ENCODE peak calls at places on chromosomes 1 and 21, in seven cellular contexts. One of them, this sample, is unnamed.

GRCh38 chr1:87108228-87108627 is 193.8 kb downstream of the HS2ST1 start:
- DNase-seq in HepG2: no peak
- DNase-seq in SK-N-SH: no peak
- DNase-seq in H1: no peak
- DNase-seq in HCT116: no peak
- DNase-seq in K562: no peak
- DNase-seq in GM12878: no peak
- DNase-seq in this sample: no peak

GRCh38 chr21:40049959-40050290 is 182.7 kb downstream of the PCP4 start:
- DNase-seq in H1: no peak
- DNase-seq in HCT116: no peak
- DNase-seq in SK-N-SH: no peak
- DNase-seq in GM12878: no peak
- DNase-seq in HepG2: no peak
- DNase-seq in K562: no peak
- DNase-seq in this sample: no peak

GRCh38 chr1:25817840-25818501 is 1.8 kb upstream of the MTFR1L start:
- DNase-seq in HepG2: peak; percentile 10
- DNase-seq in K562: peak; percentile 54
- DNase-seq in H1: no peak
- DNase-seq in SK-N-SH: peak; percentile 58
- DNase-seq in GM12878: no peak
- DNase-seq in HCT116: no peak
- DNase-seq in this sample: peak; percentile 61

GRCh38 chr1:203650012-203650836 is 23.6 kb downstream of the ATP2B4 start:
- DNase-seq in SK-N-SH: peak; percentile 70
- DNase-seq in K562: peak; percentile 90
- DNase-seq in H1: peak; percentile 38
- DNase-seq in HCT116: no peak
- DNase-seq in GM12878: no peak
- DNase-seq in HepG2: no peak
- DNase-seq in this sample: no peak

GRCh38 chr1:96979287-96979686 is 257.7 kb downstream of the PTBP2 start:
- DNase-seq in HCT116: no peak
- DNase-seq in K562: no peak
- DNase-seq in GM12878: no peak
- DNase-seq in SK-N-SH: peak; percentile 26
- DNase-seq in H1: no peak
- DNase-seq in HepG2: no peak
- DNase-seq in this sample: no peak

GRCh38 chr1:38728176-38728908 is 131.2 kb downstream of the RRAGC start:
- DNase-seq in GM12878: no peak
- DNase-seq in K562: no peak
- DNase-seq in H1: no peak
- DNase-seq in HepG2: no peak
- DNase-seq in SK-N-SH: no peak
- DNase-seq in HCT116: no peak
- DNase-seq in this sample: no peak

GRCh38 chr1:15852036-15852827 is 4.7 kb downstream of the SPEN start:
- DNase-seq in H1: no peak
- DNase-seq in K562: no peak
- DNase-seq in GM12878: no peak
- DNase-seq in HepG2: no peak
- DNase-seq in HCT116: no peak
- DNase-seq in SK-N-SH: no peak
- DNase-seq in this sample: no peak

GRCh38 chr1:74392848-74393247 is 119.6 kb downstream of the LRRC53 start:
- DNase-seq in HCT116: no peak
- DNase-seq in K562: no peak
- DNase-seq in GM12878: no peak
- DNase-seq in HepG2: no peak
- DNase-seq in H1: no peak
- DNase-seq in SK-N-SH: peak; percentile 66
- DNase-seq in this sample: no peak

GRCh38 chr1:105872761-105873286 is 1183.7 kb upstream of the PRMT6 start:
- DNase-seq in H1: no peak
- DNase-seq in K562: no peak
- DNase-seq in SK-N-SH: no peak
- DNase-seq in GM12878: no peak
- DNase-seq in HepG2: no peak
- DNase-seq in HCT116: no peak
- DNase-seq in this sample: peak; percentile 14

GRCh38 chr21:14271053-14271452 is 55.1 kb downstream of the RBM11 start:
- DNase-seq in HepG2: no peak
- DNase-seq in HCT116: no peak
- DNase-seq in K562: peak; percentile 73
- DNase-seq in H1: no peak
- DNase-seq in GM12878: no peak
- DNase-seq in SK-N-SH: no peak
- DNase-seq in this sample: no peak

GRCh38 chr1:174333437-174333836 is 114.3 kb upstream of the GPR52 start:
- DNase-seq in H1: no peak
- DNase-seq in K562: no peak
- DNase-seq in HCT116: no peak
- DNase-seq in SK-N-SH: no peak
- DNase-seq in HepG2: no peak
- DNase-seq in GM12878: no peak
- DNase-seq in this sample: no peak

GRCh38 chr1:226094451-226094850 is 31.9 kb downstream of the H3-3A start:
- DNase-seq in H1: no peak
- DNase-seq in SK-N-SH: no peak
- DNase-seq in HCT116: no peak
- DNase-seq in HepG2: no peak
- DNase-seq in K562: no peak
- DNase-seq in GM12878: no peak
- DNase-seq in this sample: no peak
- TF ChIP-seq JUND in H1: no peak
- TF ChIP-seq JUND in SK-N-SH: no peak
- TF ChIP-seq JUND in HCT116: no peak
- TF ChIP-seq JUND in HepG2: no peak
- TF ChIP-seq JUND in K562: no peak
- TF ChIP-seq JUND in GM12878: no peak
- TF ChIP-seq JUND in this sample: no peak

DNA sequence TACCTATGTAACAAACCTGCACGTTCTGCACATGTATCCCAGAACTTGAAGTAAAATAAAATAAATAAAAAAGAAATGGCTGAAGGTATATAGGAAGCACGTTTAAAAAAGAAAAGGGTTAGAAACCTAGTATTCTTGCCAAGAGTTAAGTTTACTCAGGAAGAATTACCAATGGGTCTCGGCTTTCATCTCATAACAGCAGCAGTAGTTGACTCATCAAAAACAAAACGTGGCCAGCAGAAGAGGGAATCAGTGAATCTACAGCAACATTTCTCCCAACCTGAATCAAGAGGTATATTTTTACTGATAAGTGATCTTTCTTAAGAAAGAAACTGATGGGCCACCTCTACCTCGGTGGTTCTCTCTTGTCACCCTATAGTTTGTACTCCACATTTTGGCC is 340.3 kb downstream of the BRINP2 start:
- DNase-seq in K562: no peak
- DNase-seq in H1: no peak
- DNase-seq in GM12878: no peak
- DNase-seq in HCT116: no peak
- DNase-seq in HepG2: no peak
- DNase-seq in SK-N-SH: no peak
- DNase-seq in this sample: no peak
- TF ChIP-seq JUND in K562: no peak
- TF ChIP-seq JUND in H1: no peak
- TF ChIP-seq JUND in GM12878: no peak
- TF ChIP-seq JUND in HCT116: no peak
- TF ChIP-seq JUND in HepG2: no peak
- TF ChIP-seq JUND in SK-N-SH: no peak
- TF ChIP-seq JUND in this sample: no peak

GRCh38 chr1:162632743-162633326 is 571 bp downstream of the DDR2 start:
- DNase-seq in H1: no peak
- DNase-seq in K562: no peak
- DNase-seq in HepG2: no peak
- DNase-seq in HCT116: no peak
- DNase-seq in GM12878: no peak
- DNase-seq in SK-N-SH: no peak
- DNase-seq in this sample: no peak
- TF ChIP-seq JUND in H1: no peak
- TF ChIP-seq JUND in K562: no peak
- TF ChIP-seq JUND in HepG2: no peak
- TF ChIP-seq JUND in HCT116: no peak
- TF ChIP-seq JUND in GM12878: no peak
- TF ChIP-seq JUND in SK-N-SH: no peak
- TF ChIP-seq JUND in this sample: no peak

GRCh38 chr1:198542632-198543031 is 2.2 kb upstream of the ATP6V1G3 start:
- DNase-seq in K562: no peak
- DNase-seq in HepG2: no peak
- DNase-seq in SK-N-SH: no peak
- DNase-seq in HCT116: no peak
- DNase-seq in H1: no peak
- DNase-seq in GM12878: no peak
- DNase-seq in this sample: no peak
- TF ChIP-seq JUND in K562: no peak
- TF ChIP-seq JUND in HepG2: no peak
- TF ChIP-seq JUND in SK-N-SH: no peak
- TF ChIP-seq JUND in HCT116: no peak
- TF ChIP-seq JUND in H1: no peak
- TF ChIP-seq JUND in GM12878: no peak
- TF ChIP-seq JUND in this sample: no peak

GRCh38 chr1:237261198-237261597 is 219.2 kb downstream of the RYR2 start:
- DNase-seq in HepG2: no peak
- DNase-seq in GM12878: no peak
- DNase-seq in K562: no peak
- DNase-seq in H1: no peak
- DNase-seq in SK-N-SH: peak; percentile 33
- DNase-seq in HCT116: no peak
- DNase-seq in this sample: no peak
- TF ChIP-seq JUND in HepG2: no peak
- TF ChIP-seq JUND in GM12878: no peak
- TF ChIP-seq JUND in K562: no peak
- TF ChIP-seq JUND in H1: no peak
- TF ChIP-seq JUND in SK-N-SH: no peak
- TF ChIP-seq JUND in HCT116: no peak
- TF ChIP-seq JUND in this sample: no peak

DNA sequence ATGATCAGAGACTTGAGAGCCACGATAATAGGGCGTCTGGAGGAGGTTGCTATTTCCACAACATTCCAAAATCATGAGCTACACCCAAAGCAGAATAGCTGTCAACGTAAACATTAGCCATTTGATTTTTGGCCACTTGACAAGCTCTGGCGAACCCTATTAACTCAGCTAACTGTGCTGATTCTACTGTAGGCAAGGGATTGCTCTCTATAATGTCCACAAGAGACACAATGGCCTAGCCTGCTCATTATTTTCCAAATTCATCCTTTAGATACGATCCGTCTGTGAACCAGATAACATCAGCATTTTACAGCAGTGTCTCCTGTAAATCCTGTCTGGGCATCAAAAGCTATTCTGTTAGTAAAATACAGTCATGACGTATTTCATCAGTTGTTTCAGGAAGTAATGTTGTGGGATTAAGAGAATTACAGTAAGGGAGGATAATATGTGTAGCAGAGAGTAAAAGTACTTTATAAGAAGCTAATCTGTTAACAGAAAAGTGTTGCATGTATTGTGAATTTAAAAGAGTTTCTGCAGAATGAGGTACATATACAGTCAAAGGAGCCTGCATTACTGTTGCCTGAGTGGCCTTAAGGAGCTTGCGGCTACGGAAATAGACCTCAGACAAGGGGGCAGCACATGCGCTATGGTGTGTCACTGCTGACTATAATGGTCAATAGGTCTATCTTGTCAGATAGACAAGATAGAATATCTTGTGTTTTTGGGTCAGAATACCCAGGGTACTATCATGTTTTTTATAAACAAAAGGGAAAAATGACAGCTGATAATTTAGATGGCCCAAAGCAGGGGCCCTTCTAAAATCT is 44.9 kb upstream of the TINAGL1 start:
- DNase-seq in HepG2: no peak
- DNase-seq in GM12878: no peak
- DNase-seq in SK-N-SH: peak; percentile 66
- DNase-seq in HCT116: no peak
- DNase-seq in H1: no peak
- DNase-seq in K562: no peak
- DNase-seq in this sample: peak; percentile 18
- TF ChIP-seq JUND in HepG2: no peak
- TF ChIP-seq JUND in GM12878: no peak
- TF ChIP-seq JUND in SK-N-SH: no peak
- TF ChIP-seq JUND in HCT116: no peak
- TF ChIP-seq JUND in H1: no peak
- TF ChIP-seq JUND in K562: no peak
- TF ChIP-seq JUND in this sample: no peak

GRCh38 chr1:3921786-3922185 is 21.7 kb upstream of the C1orf174 start:
- DNase-seq in GM12878: no peak
- DNase-seq in H1: no peak
- DNase-seq in SK-N-SH: no peak
- DNase-seq in HCT116: no peak
- DNase-seq in HepG2: no peak
- DNase-seq in K562: no peak
- DNase-seq in this sample: no peak
- TF ChIP-seq JUND in GM12878: no peak
- TF ChIP-seq JUND in H1: no peak
- TF ChIP-seq JUND in SK-N-SH: no peak
- TF ChIP-seq JUND in HCT116: no peak
- TF ChIP-seq JUND in HepG2: no peak
- TF ChIP-seq JUND in K562: no peak
- TF ChIP-seq JUND in this sample: no peak

DNA sequence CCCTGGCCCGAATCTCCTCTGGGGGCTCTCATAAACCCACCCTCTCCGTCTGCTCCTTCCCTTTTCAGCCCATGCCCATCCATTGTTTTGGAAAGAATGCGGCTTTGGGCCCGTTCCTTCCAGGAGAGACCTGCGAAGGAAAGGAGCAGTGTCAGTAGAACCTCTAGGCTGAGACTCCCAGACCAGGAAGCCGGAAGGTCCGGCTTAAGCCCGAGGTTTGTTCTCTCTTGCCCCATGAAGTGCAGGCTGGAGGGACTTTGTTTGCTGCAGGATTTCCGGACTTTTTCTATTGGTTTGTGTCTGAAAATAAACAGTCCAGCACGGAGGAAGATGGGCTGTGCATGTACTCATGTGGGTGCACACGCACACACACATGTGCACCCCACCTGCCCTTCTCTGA is 49.8 kb downstream of the ELK4 start:
- DNase-seq in GM12878: no peak
- DNase-seq in HCT116: no peak
- DNase-seq in SK-N-SH: no peak
- DNase-seq in K562: no peak
- DNase-seq in H1: no peak
- DNase-seq in HepG2: peak; percentile 16
- DNase-seq in this sample: no peak
- TF ChIP-seq JUND in GM12878: no peak
- TF ChIP-seq JUND in HCT116: no peak
- TF ChIP-seq JUND in SK-N-SH: no peak
- TF ChIP-seq JUND in K562: no peak
- TF ChIP-seq JUND in H1: no peak
- TF ChIP-seq JUND in HepG2: no peak
- TF ChIP-seq JUND in this sample: no peak

DNA sequence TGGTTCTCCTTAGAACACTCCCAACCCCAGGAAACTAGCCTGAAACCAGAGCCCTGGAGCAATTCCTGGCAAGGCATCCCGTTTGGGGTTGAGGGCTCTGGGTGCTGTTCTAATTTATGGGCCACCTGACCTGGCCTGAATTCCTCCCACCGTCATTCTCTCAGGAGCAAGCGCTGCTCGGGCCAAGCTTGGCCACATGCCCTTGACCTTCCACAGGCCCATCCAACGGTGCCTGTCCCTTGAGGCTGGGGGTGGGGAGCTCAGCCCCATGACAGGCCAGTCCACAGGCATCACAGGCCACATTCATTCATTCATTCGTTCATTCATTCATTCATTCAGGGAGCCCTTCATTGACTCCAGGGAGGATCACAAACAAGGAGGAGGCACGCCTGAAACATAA is 5.3 kb downstream of the PADI2 start:
- DNase-seq in H1: no peak
- DNase-seq in HCT116: no peak
- DNase-seq in K562: no peak
- DNase-seq in SK-N-SH: no peak
- DNase-seq in GM12878: no peak
- DNase-seq in HepG2: no peak
- DNase-seq in this sample: no peak
- TF ChIP-seq JUND in H1: no peak
- TF ChIP-seq JUND in HCT116: no peak
- TF ChIP-seq JUND in K562: no peak
- TF ChIP-seq JUND in SK-N-SH: no peak
- TF ChIP-seq JUND in GM12878: no peak
- TF ChIP-seq JUND in HepG2: no peak
- TF ChIP-seq JUND in this sample: no peak